ENCODE peak calls at places on chromosome 1, in eight cellular contexts. X is tibial nerve, S is tibial artery, D is cerebellum, T is posterior cingulate gyrus, P is fibroblast of mammary gland, V is SW480, H is amygdala. W is an unnamed sample.

GRCh38 chr1:36322786-36323635 is 434 bp downstream of the EVA1B start:
- DNase-seq in D (no peak), H (no peak), S (peak; percentile 63), P (peak; percentile 68), V (no peak), T (no peak), X (peak; percentile 24), W (peak; percentile 75)

GRCh38 chr1:202938287-202938925 is 11.4 kb upstream of the KLHL12 start:
- DNase-seq in T (no peak), V (no peak), S (no peak), D (no peak), P (no peak), X (no peak), H (no peak), W (no peak)

GRCh38 chr1:8430476-8430875 is 112.6 kb downstream of the SLC45A1 start:
- DNase-seq in P (no peak), D (no peak), T (no peak), V (no peak), S (no peak), H (no peak), X (no peak), W (no peak)

GRCh38 chr1:56774067-56774609 is 45.1 kb downstream of the FYB2 start:
- DNase-seq in D (no peak), P (no peak), H (no peak), S (no peak), X (no peak), V (no peak), T (no peak), W (no peak)

GRCh38 chr1:115641762-115642167 is at the start of gene VANGL1:
- DNase-seq in T (peak; percentile 28), H (no peak), X (no peak), V (peak; percentile 71), D (peak; percentile 17), P (peak; percentile 42), S (peak; percentile 43), W (peak; percentile 71)

GRCh38 chr1:30750751-30751291 is 6.8 kb downstream of the LAPTM5 start:
- DNase-seq in X (no peak), H (no peak), P (no peak), V (no peak), S (no peak), D (no peak), T (no peak), W (no peak)

GRCh38 chr1:59354754-59355337 is 58.0 kb downstream of the FGGY start:
- DNase-seq in V (no peak), T (no peak), P (peak; percentile 82), D (peak; percentile 39), H (no peak), X (peak; percentile 21), S (no peak), W (no peak)

GRCh38 chr1:210198840-210199239 is 33.8 kb upstream of the SERTAD4 start:
- DNase-seq in T (no peak), H (no peak), V (no peak), D (no peak), P (no peak), S (no peak), X (no peak), W (no peak)

GRCh38 chr1:68456207-68456606 is 6.5 kb upstream of the RPE65 start:
- DNase-seq in P (no peak), H (no peak), V (no peak), S (no peak), D (no peak), X (no peak), T (no peak), W (no peak)

GRCh38 chr1:204091066-204091465 is 18.2 kb downstream of the SOX13 start:
- DNase-seq in D (no peak), X (no peak), P (no peak), V (no peak), S (no peak), H (no peak), T (no peak), W (no peak)

GRCh38 chr1:176863613-176864012 is 300.9 kb downstream of the ASTN1 start:
- DNase-seq in H (no peak), T (no peak), D (no peak), P (no peak), S (no peak), V (no peak), X (no peak), W (no peak)

W was measured in stimulated activated effector memory CD8-positive, alpha-beta T cell treated with anti-CD3 and anti-CD28 coated beads, Interleukin-12 subunit alpha, Interleukin-12 subunit beta, amount 100 ng/mL, for 72 hours.